ENCODE peak calls at places on chromosomes 6 and 20, in seven cellular contexts. X, V, F, Y, O, T and K are unnamed samples.

GRCh38 chr6:3247255-3248146 is 11.2 kb upstream of the PSMG4 start:
- DNase-seq in O (no peak), Y (peak), V (no peak), F (peak), X (peak), T (peak), K (peak)

GRCh38 chr20:51335329-51335841 is 207.1 kb downstream of the NFATC2 start:
- DNase-seq in Y (no peak), V (no peak), T (no peak), O (no peak), F (no peak), X (no peak), K (no peak)

GRCh38 chr6:112330071-112330876 is 16.9 kb upstream of the RFPL4B start:
- DNase-seq in Y (no peak), X (no peak), V (no peak), O (no peak), F (no peak), T (peak), K (no peak)

GRCh38 chr20:18731940-18732339 is 81.6 kb upstream of the SCP2D1 start:
- DNase-seq in O (no peak), F (no peak), T (no peak), V (no peak), X (no peak), Y (no peak), K (no peak)

GRCh38 chr6:167782698-167783517 is 43.8 kb upstream of the AFDN start:
- DNase-seq in Y (no peak), X (no peak), F (no peak), V (no peak), O (no peak), T (no peak), K (no peak)

GRCh38 chr6:150029749-150030148 is 4.4 kb upstream of the RAET1L start:
- DNase-seq in X (no peak), V (no peak), O (no peak), Y (no peak), T (no peak), F (no peak), K (no peak)

GRCh38 chr6:113944701-113945100 is 26.2 kb downstream of the HDAC2 start:
- DNase-seq in V (no peak), Y (no peak), O (no peak), T (no peak), X (no peak), F (no peak), K (no peak)

GRCh38 chr6:133817460-133818047 is 71.4 kb upstream of the TCF21 start:
- DNase-seq in O (no peak), Y (no peak), F (peak), T (peak), V (no peak), X (peak), K (no peak)

GRCh38 chr20:36270744-36271638 is 34.7 kb downstream of the AAR2 start:
- DNase-seq in X (no peak), V (no peak), O (no peak), T (no peak), F (no peak), Y (no peak), K (no peak)

GRCh38 chr6:45265246-45265645 is 62.9 kb upstream of the RUNX2 start:
- DNase-seq in O (no peak), T (no peak), Y (no peak), V (no peak), X (no peak), F (no peak), K (no peak)

GRCh38 chr6:117253785-117254184 is 11.6 kb upstream of the VGLL2 start:
- DNase-seq in Y (no peak), O (no peak), V (no peak), F (no peak), T (no peak), X (no peak), K (no peak)

GRCh38 chr6:77688641-77689040 is 35.8 kb downstream of the MEI4 start:
- DNase-seq in Y (no peak), T (no peak), F (no peak), V (no peak), O (no peak), X (no peak), K (no peak)

GRCh38 chr20:64041781-64042771 is 6.1 kb downstream of the C20orf204 start:
- DNase-seq in V (no peak), O (no peak), X (no peak), Y (no peak), T (no peak), F (peak), K (no peak)

GRCh38 chr20:49835031-49835430 is 22.4 kb downstream of the SLC9A8 start:
- DNase-seq in V (no peak), F (no peak), Y (no peak), O (no peak), X (no peak), T (no peak), K (no peak)

GRCh38 chr6:28349344-28349891 is 329 bp upstream of the ZKSCAN3 start:
- DNase-seq in Y (no peak), X (no peak), O (no peak), V (no peak), T (no peak), F (no peak), K (no peak)

GRCh38 chr6:124795879-124796838 is 166.1 kb upstream of the RNF217 start:
- DNase-seq in F (peak), V (no peak), Y (no peak), O (no peak), T (peak), X (peak), K (peak)

GRCh38 chr6:48048460-48049146 is 62.4 kb downstream of the PTCHD4 start:
- DNase-seq in V (no peak), Y (no peak), F (no peak), T (no peak), O (no peak), X (no peak), K (no peak)

GRCh38 chr6:158387036-158387435 is 74.8 kb downstream of the TULP4 start:
- DNase-seq in V (no peak), F (no peak), O (no peak), X (no peak), Y (no peak), T (no peak), K (no peak)

GRCh38 chr6:168162366-168162765 is 83.4 kb upstream of the FRMD1 start:
- DNase-seq in V (no peak), F (no peak), T (no peak), X (no peak), O (no peak), Y (no peak), K (no peak)

GRCh38 chr20:49230021-49230420 is 10.8 kb downstream of the DDX27 start:
- DNase-seq in X (no peak), O (no peak), V (no peak), F (no peak), T (no peak), Y (no peak), K (no peak)

GRCh38 chr20:45343445-45343866 is 4.8 kb downstream of the SDC4 start:
- DNase-seq in T (peak), X (no peak), O (no peak), F (no peak), V (no peak), Y (no peak), K (no peak)

GRCh38 chr20:9359561-9360308 is 154.7 kb upstream of the LAMP5 start:
- DNase-seq in T (peak), Y (peak), F (peak), X (peak), V (no peak), O (no peak), K (no peak)

GRCh38 chr6:136607932-136608772 is 57.9 kb upstream of the MAP7 start:
- DNase-seq in O (peak), X (peak), V (peak), T (peak), F (peak), Y (peak), K (peak)

GRCh38 chr20:31717478-31717946 is 5.2 kb downstream of the BCL2L1 start:
- DNase-seq in X (no peak), V (no peak), F (no peak), O (no peak), Y (no peak), T (no peak), K (no peak)

GRCh38 chr6:146893690-146894089 is 294.9 kb downstream of the ADGB start:
- DNase-seq in F (no peak), Y (no peak), V (no peak), X (no peak), T (no peak), O (no peak), K (no peak)

GRCh38 chr6:28978137-28978491 is 27.0 kb downstream of the ZNF311 start:
- DNase-seq in V (no peak), X (no peak), F (no peak), O (no peak), Y (no peak), T (no peak), K (no peak)

GRCh38 chr6:87706187-87706966 is 4.3 kb upstream of the AKIRIN2 start:
- DNase-seq in V (no peak), T (no peak), O (no peak), F (no peak), X (no peak), Y (no peak), K (no peak)

GRCh38 chr6:47655719-47656595 is 42.4 kb upstream of the ADGRF4 start:
- DNase-seq in T (peak), Y (peak), O (no peak), F (no peak), X (no peak), V (no peak), K (no peak)

GRCh38 chr20:36145877-36146707 is 8.4 kb upstream of the EPB41L1 start:
- DNase-seq in O (no peak), F (peak), V (no peak), T (no peak), X (no peak), Y (peak), K (no peak)

GRCh38 chr6:170235726-170236125 is 55.2 kb downstream of the DLL1 start:
- DNase-seq in F (peak), O (no peak), T (no peak), V (no peak), X (no peak), Y (no peak), K (peak)

GRCh38 chr20:34210271-34210670 is 31.0 kb upstream of the ASIP start:
- DNase-seq in X (no peak), F (no peak), Y (no peak), T (no peak), V (no peak), O (no peak), K (no peak)